ENCODE peak calls at places on chromosomes 6 and 20, in four cellular contexts. F is cardiac muscle cell, D is mammary epithelial cell, X is WERI-Rb-1. P is an unnamed sample.

GRCh38 chr6:38136547-38136946 is 317.0 kb downstream of the ZFAND3 start:
- DNase-seq in F (no peak), D (no peak), X (no peak), P (no peak)

GRCh38 chr6:6588064-6588923 is at the start of gene LY86:
- DNase-seq in F (peak), D (no peak), X (no peak), P (peak)

GRCh38 chr6:26538572-26538902 is 371 bp downstream of the HMGN4 start:
- DNase-seq in F (no peak), D (no peak), X (peak), P (no peak)

GRCh38 chr20:2795451-2795850 is 5.0 kb downstream of the CPXM1 start:
- DNase-seq in F (no peak), D (no peak), X (no peak), P (no peak)

GRCh38 chr20:13744403-13744802 is 40.3 kb downstream of the ESF1 start:
- DNase-seq in F (no peak), D (no peak), X (no peak), P (no peak)

GRCh38 chr6:148492654-148493290 is 150.1 kb downstream of the SASH1 start:
- DNase-seq in F (no peak), D (no peak), X (no peak), P (no peak)

GRCh38 chr6:21354805-21355238 is 238.7 kb upstream of the SOX4 start:
- DNase-seq in F (no peak), D (peak), X (peak), P (no peak)

GRCh38 chr6:57423468-57423867 is 106.0 kb downstream of the PRIM2 start:
- DNase-seq in F (no peak), D (no peak), X (no peak), P (no peak)

GRCh38 chr20:2873747-2874041 is 413 bp downstream of the PTPRA start:
- DNase-seq in F (peak), D (no peak), X (peak), P (peak)

GRCh38 chr6:168129292-168130167 is 50.5 kb upstream of the FRMD1 start:
- DNase-seq in F (no peak), D (no peak), X (no peak), P (no peak)

GRCh38 chr20:363319-364078 is 16.6 kb downstream of the NRSN2 start:
- DNase-seq in F (no peak), D (peak), X (no peak), P (no peak)

GRCh38 chr20:362271-363254 is 15.7 kb downstream of the NRSN2 start:
- DNase-seq in F (peak), D (peak), X (peak), P (peak)

GRCh38 chr20:356745-357144 is 9.8 kb downstream of the NRSN2 start:
- DNase-seq in F (no peak), D (no peak), X (no peak), P (no peak)

GRCh38 chr20:361562-361961 is 14.7 kb downstream of the NRSN2 start:
- DNase-seq in F (no peak), D (no peak), X (no peak), P (no peak)

GRCh38 chr20:358891-359555 is 12.1 kb downstream of the NRSN2 start:
- DNase-seq in F (no peak), D (no peak), X (no peak), P (no peak)
- H3K27ac ChIP-seq in F (no peak), D (no peak), X (no peak), P (no peak)

GRCh38 chr20:33724439-33725094 is 4.5 kb upstream of the PXMP4 start:
- DNase-seq in F (peak), D (no peak), X (no peak), P (no peak)
- H3K4me3 ChIP-seq in F (no peak), D (no peak), X (no peak), P (no peak)

DNA sequence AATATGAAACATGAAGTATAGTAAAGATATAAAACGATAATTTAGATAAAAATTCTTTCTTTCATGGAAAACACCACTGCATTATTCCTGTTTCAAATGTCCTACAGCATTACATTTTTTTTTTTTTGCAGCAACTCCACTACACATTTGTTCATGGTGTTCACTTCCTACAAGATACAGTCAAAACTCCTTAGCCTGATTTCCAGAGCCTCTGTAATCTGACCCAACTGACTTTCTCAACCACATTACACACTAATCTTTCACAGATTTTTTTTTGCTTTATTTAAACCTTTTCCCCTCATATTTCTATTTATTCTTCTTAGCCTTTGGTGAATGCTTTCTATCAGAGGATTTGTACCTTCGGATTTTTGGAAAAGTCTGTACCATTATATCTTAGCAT is 176.5 kb upstream of the PDE7B start:
- DNase-seq in F (no peak), D (no peak), X (no peak), P (no peak)
- TF ChIP-seq CTCF in F (no peak), D (no peak), X (no peak), P (no peak)

GRCh38 chr6:42124223-42124836 is 18.1 kb downstream of the C6orf132 start:
- DNase-seq in F (no peak), D (no peak), X (no peak), P (no peak)
- H3K27ac ChIP-seq in F (peak), D (no peak), X (no peak), P (no peak)

P was measured in body of pancreas.